ENCODE peak calls at places on chromosomes 7 and 10, in nine cellular contexts. Y, X, C, T, P, N, O, R and D are unnamed samples.

GRCh38 chr10:24363070-24363469 is 154.1 kb downstream of the KIAA1217 start:
- DNase-seq in Y (no peak), X (no peak), C (no peak), T (no peak), P (no peak), N (no peak), O (no peak), R (no peak), D (no peak)

GRCh38 chr10:103197177-103197576 is 4.1 kb upstream of the NT5C2 start:
- DNase-seq in Y (peak), X (peak), C (peak), T (peak), P (peak), N (peak), O (no peak), R (no peak), D (peak)

GRCh38 chr7:16205481-16205880 is 215.9 kb downstream of the CRPPA start:
- DNase-seq in Y (no peak), X (no peak), C (no peak), T (no peak), P (no peak), N (no peak), O (no peak), R (no peak), D (no peak)

GRCh38 chr7:91054374-91054773 is 209.9 kb upstream of the FZD1 start:
- DNase-seq in Y (no peak), X (no peak), C (no peak), T (no peak), P (no peak), N (no peak), O (no peak), R (no peak), D (no peak)

GRCh38 chr7:81231203-81231922 is 312.5 kb upstream of the SEMA3C start:
- DNase-seq in Y (no peak), X (no peak), C (no peak), T (peak), P (no peak), N (no peak), O (no peak), R (no peak), D (no peak)

GRCh38 chr10:4344544-4344994 is 481.4 kb upstream of the AKR1E2 start:
- DNase-seq in Y (peak), X (no peak), C (no peak), T (no peak), P (no peak), N (peak), O (peak), R (no peak), D (peak)

GRCh38 chr10:74329873-74330272 is 178.9 kb downstream of the ADK start:
- DNase-seq in Y (no peak), X (no peak), C (no peak), T (no peak), P (no peak), N (no peak), O (no peak), R (no peak), D (no peak)

GRCh38 chr10:90413196-90413595 is 444.6 kb downstream of the HTR7 start:
- DNase-seq in Y (no peak), X (no peak), C (no peak), T (no peak), P (no peak), N (no peak), O (no peak), R (no peak), D (no peak)

GRCh38 chr10:1550291-1550595 is 187.1 kb downstream of the ADARB2 start:
- DNase-seq in Y (no peak), X (no peak), C (no peak), T (no peak), P (no peak), N (no peak), O (no peak), R (no peak), D (peak)

DNA sequence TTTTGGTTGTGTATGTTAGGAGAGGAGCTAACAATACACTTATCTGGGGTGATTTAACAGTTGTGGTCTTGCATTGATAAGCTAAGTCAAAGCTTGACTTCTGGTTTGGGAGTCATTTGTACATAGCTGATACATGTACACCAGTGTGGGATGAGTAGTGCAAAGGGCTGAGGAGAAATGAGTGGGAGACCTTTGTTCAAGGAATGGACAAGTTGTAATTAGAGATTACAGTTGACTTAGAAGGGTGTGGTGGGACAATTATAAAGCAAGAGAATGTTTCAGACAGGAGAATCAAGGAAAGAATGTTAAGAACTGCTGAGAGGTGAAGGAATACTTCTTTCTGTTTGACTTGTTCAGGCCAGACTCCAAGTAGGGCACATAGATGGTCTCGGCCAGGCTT is 209.7 kb upstream of the STEAP4 start:
- DNase-seq in Y (no peak), X (no peak), C (no peak), T (no peak), P (no peak), N (no peak), O (no peak), R (no peak), D (no peak)
- TF ChIP-seq POLR2AphosphoS5 in Y (no peak), X (no peak), C (no peak), T (no peak), P (no peak), N (no peak), O (no peak), R (no peak), D (no peak)

GRCh38 chr7:54995631-54996340 is 23.0 kb upstream of the EGFR start:
- DNase-seq in Y (peak), X (no peak), C (peak), T (no peak), P (peak), N (no peak), O (no peak), R (no peak), D (no peak)
- TF ChIP-seq POLR2AphosphoS5 in Y (peak), X (no peak), C (no peak), T (peak), P (peak), N (no peak), O (no peak), R (no peak), D (no peak)

DNA sequence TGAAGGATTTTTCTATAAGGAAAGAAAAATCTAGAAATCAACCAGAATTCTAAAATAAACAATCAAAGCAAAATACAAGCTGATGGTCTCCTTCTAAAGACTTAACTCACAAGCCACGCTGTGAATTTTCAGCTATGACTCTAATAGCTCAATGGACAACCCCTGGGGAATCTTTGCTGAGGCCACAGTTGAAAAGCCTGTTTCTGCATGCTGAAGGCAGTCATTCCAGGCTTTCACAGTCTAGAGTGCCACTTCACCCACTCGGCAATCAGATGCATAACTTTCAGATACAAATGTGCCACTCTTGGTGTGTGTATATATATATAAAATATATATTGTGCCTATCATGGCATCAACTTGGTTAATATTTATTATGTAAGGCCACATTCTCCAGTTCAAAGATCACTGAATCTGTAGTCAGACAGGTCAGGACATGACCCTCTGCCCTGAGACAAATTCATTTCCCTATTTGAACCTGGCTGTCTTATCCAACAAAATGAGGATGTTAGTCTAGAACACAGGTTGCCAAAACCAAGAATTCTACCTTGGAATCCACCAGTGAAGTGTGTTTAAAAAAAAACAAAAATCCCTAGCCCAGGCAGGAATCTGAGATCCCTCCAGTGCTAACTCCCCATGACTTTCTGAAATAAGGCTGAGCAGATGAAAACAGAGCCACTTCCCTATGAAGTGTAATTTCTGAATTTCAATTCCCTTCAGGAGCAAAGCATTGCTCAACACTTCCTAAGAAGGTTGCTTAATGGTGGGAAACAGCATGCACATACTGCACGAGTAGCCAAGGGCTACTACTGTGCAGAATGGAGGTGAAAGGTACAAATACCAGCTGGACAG is 9.9 kb downstream of the LIPA start:
- DNase-seq in Y (no peak), X (no peak), C (peak), T (no peak), P (no peak), N (no peak), O (no peak), R (no peak), D (no peak)
- TF ChIP-seq POLR2AphosphoS5 in Y (no peak), X (peak), C (no peak), T (no peak), P (no peak), N (peak), O (no peak), R (no peak), D (no peak)

DNA sequence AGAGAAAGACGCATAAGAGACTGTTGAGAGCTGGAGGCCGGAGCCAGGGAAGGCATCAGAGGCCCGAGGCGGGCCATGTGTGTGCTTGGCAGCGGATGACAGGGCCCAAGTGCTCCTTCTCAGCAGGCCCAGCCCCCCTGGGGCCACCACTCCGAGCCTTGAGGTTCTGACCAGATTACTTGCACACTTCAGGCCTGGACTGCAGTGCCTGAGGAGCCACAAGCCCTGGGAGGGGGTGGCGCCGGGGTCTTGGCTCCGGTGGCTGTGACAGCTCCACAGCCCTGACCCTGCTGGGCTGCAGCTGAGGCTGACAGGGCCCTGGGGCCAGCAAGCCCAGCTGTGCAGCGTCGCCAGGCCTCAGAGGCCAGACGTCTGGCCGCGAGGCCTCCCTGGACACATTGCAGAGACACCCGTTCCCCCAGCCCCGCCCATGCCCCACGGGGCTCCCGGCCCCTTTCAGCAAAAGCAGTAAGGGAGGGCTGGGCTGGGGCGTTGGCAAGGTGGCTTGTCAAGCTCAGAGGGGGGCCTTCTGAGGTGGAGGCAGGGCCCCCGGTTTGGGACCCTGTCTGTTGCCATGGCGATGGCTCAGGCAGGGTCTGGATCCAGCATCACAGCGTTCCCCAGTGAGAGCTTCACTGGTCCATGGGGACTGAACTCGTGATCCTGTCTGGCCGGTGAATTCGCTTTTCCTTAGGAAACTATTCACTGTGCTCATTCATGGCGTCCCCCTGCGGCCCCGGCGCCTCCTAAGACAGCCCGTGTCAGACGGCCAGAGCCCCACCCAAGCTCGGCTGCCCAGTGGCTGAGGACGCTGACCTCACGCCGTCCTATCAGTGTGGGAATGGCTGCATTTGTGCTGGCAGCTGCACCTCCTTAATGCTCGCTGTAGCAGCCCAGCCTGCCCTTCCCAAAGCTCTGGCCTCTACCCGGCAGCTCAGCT is 5.7 kb downstream of the ELN start:
- DNase-seq in Y (no peak), X (no peak), C (no peak), T (peak), P (no peak), N (peak), O (no peak), R (no peak), D (peak)
- TF ChIP-seq POLR2AphosphoS5 in Y (no peak), X (no peak), C (no peak), T (no peak), P (no peak), N (no peak), O (no peak), R (no peak), D (peak)

DNA sequence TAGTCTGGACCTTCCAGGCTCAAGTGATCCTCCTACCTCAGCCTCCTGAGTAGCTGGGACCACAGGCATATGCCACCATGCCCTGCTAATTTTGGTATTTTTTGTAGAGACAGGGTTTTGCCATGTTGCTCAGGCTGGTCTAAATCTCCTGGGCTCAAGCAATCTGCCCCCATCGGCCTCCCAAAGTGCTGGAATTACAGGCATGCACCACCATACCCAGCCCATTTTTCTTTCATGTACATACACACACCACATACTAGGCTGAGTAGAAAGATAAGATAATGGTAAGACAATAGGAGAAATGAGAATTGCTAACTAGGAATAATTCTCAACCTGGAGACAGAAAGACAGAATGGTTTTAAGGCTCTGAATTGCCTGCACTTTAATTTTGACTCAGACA is 83.8 kb downstream of the CPEB3 start:
- DNase-seq in Y (no peak), X (no peak), C (no peak), T (no peak), P (no peak), N (no peak), O (no peak), R (no peak), D (no peak)
- TF ChIP-seq POLR2AphosphoS5 in Y (no peak), X (no peak), C (no peak), T (no peak), P (no peak), N (no peak), O (no peak), R (no peak), D (no peak)

GRCh38 chr10:70323697-70324340 is 40.0 kb upstream of the NPFFR1 start:
- DNase-seq in Y (no peak), X (no peak), C (no peak), T (no peak), P (no peak), N (no peak), O (no peak), R (no peak), D (peak)

GRCh38 chr10:70320751-70321150 is 36.9 kb upstream of the NPFFR1 start:
- DNase-seq in Y (no peak), X (no peak), C (no peak), T (no peak), P (no peak), N (no peak), O (no peak), R (no peak), D (no peak)

GRCh38 chr10:70321233-70321632 is 37.4 kb upstream of the NPFFR1 start:
- DNase-seq in Y (no peak), X (no peak), C (no peak), T (no peak), P (no peak), N (no peak), O (no peak), R (no peak), D (no peak)

GRCh38 chr10:70323143-70323696 is 39.4 kb upstream of the NPFFR1 start:
- DNase-seq in Y (no peak), X (no peak), C (no peak), T (no peak), P (no peak), N (no peak), O (peak), R (no peak), D (peak)

DNA sequence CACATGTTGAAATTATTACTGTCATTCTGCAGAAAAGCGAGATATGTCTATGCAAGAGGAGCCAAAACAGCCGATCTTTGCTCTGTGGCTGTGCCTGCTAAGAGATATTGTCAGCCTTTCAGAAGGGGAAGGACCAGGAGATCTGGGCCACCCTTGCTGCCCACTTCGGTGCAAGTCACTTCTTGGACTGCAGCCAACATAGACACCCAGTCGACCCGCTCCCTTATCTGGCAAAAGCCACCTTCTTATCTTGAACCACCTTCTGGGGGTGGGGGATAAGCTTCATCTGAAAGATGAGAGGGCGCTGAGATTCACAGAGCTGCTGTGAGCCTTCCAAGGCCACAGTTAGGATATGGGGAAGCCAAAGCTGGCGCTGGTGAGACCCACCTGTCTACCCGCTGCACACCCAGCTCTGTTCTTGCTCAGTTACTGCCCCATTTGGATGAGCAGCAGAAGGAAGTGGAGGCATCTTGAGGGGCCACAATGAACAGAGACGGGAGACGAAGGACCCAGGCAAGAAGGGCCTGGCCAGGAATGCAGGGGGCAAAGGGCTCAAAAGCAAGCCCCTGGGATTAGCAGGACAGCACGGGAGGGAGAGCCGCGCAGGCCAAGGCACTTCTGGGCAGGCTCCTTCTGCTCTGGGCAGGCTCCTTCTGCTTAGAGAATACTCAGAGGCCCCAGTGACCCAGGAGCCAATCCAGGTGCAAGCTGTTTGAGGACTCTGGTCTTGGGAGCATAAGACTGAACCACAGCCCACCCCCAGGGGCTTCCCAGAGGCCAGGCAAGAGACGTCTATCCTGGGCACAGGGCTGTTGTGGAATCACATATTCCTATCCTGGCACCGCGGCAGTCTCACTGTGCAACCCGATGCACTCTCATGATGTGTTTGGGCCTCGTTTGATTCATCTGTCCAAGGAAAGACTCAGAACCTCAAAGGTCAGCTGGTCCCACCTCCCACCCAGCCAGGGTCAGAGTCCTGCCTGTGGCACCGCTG is 38.4 kb upstream of the NPFFR1 start:
- DNase-seq in Y (no peak), X (no peak), C (no peak), T (no peak), P (no peak), N (no peak), O (no peak), R (no peak), D (no peak)
- TF ChIP-seq POLR2AphosphoS5 in Y (no peak), X (no peak), C (no peak), T (no peak), P (no peak), N (no peak), O (no peak), R (no peak), D (no peak)

GRCh38 chr10:106559442-106559841 is 605.1 kb downstream of the SORCS1 start:
- DNase-seq in Y (no peak), X (no peak), C (no peak), T (no peak), P (no peak), N (no peak), O (no peak), R (no peak), D (no peak)
- TF ChIP-seq POLR2AphosphoS5 in Y (no peak), X (no peak), C (no peak), T (no peak), P (no peak), N (no peak), O (no peak), R (no peak), D (no peak)

DNA sequence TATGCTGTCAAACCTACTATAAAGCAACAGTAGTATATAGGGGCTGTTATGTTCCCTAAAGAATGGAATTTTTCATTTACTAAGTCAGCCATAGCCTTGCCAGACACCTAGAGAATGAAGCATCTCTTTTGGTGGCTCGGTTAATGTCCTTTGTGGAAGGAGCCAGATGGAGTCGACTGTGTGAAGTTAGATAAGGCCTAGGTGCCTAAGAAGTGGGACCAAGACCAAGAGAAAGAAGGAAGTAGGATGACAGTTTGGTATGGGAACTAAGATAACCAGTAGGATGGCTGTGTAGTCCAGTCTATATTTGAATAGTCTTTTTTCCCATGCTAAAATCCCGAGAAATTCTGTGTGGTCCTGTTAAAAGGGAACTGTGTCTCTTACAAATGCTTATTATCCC is 62.2 kb downstream of the REEP3 start:
- DNase-seq in Y (no peak), X (no peak), C (no peak), T (no peak), P (no peak), N (no peak), O (no peak), R (no peak), D (no peak)
- TF ChIP-seq POLR2AphosphoS5 in Y (no peak), X (no peak), C (no peak), T (no peak), P (no peak), N (no peak), O (no peak), R (no peak), D (no peak)

GRCh38 chr7:27148031-27148775 is 629 bp upstream of the HOXA6 start:
- DNase-seq in Y (no peak), X (peak), C (no peak), T (peak), P (peak), N (peak), O (peak), R (no peak), D (peak)

GRCh38 chr7:27146491-27147210 is 923 bp downstream of the HOXA6 start:
- DNase-seq in Y (no peak), X (peak), C (no peak), T (peak), P (no peak), N (no peak), O (peak), R (no peak), D (peak)

GRCh38 chr7:27145884-27146401 is 1.6 kb downstream of the HOXA6 start:
- DNase-seq in Y (no peak), X (no peak), C (no peak), T (peak), P (no peak), N (no peak), O (peak), R (no peak), D (no peak)

GRCh38 chr7:27148776-27149641 is 1.4 kb upstream of the HOXA6 start:
- DNase-seq in Y (no peak), X (peak), C (no peak), T (no peak), P (peak), N (no peak), O (peak), R (no peak), D (peak)

GRCh38 chr7:27147211-27148030 is at the start of gene HOXA6:
- DNase-seq in Y (no peak), X (peak), C (no peak), T (peak), P (peak), N (peak), O (peak), R (no peak), D (peak)
- TF ChIP-seq POLR2AphosphoS5 in Y (no peak), X (no peak), C (no peak), T (no peak), P (no peak), N (peak), O (no peak), R (no peak), D (no peak)

GRCh38 chr10:28958468-28958867 is 281.1 kb downstream of the BAMBI start:
- DNase-seq in Y (no peak), X (no peak), C (no peak), T (no peak), P (no peak), N (no peak), O (no peak), R (no peak), D (no peak)
- TF ChIP-seq POLR2AphosphoS5 in Y (no peak), X (no peak), C (no peak), T (no peak), P (no peak), N (no peak), O (no peak), R (no peak), D (no peak)